ENCODE peak calls at places on chromosomes 4 and X, in six cellular contexts. One of them, this sample, is unnamed.

GRCh38 chr4:78735697-78736096 is 40.5 kb upstream of the BMP2K start:
- DNase-seq in endodermal cell: no peak
- DNase-seq in endothelial cell: no peak
- DNase-seq in GM23338: no peak
- DNase-seq in lung: no peak
- DNase-seq in kidney: no peak
- DNase-seq in this sample: no peak

GRCh38 chrX:131812847-131813825 is 210.0 kb upstream of the STK26 start:
- DNase-seq in kidney: peak
- DNase-seq in endodermal cell: no peak
- DNase-seq in GM23338: no peak
- DNase-seq in lung: peak
- DNase-seq in endothelial cell: no peak
- DNase-seq in this sample: peak

GRCh38 chrX:16851421-16851820 is 18.7 kb downstream of the RBBP7 start:
- DNase-seq in lung: no peak
- DNase-seq in endothelial cell: no peak
- DNase-seq in kidney: no peak
- DNase-seq in endodermal cell: no peak
- DNase-seq in GM23338: no peak
- DNase-seq in this sample: no peak

GRCh38 chr4:186190456-186191265 is 706 bp upstream of the CYP4V2 start:
- DNase-seq in GM23338: peak
- DNase-seq in kidney: peak
- DNase-seq in endothelial cell: peak
- DNase-seq in lung: no peak
- DNase-seq in endodermal cell: no peak
- DNase-seq in this sample: peak

GRCh38 chr4:21792736-21793135 is 155.8 kb downstream of the KCNIP4 start:
- DNase-seq in endothelial cell: no peak
- DNase-seq in kidney: no peak
- DNase-seq in lung: no peak
- DNase-seq in endodermal cell: no peak
- DNase-seq in GM23338: no peak
- DNase-seq in this sample: no peak

GRCh38 chr4:40547446-40548132 is 82.1 kb downstream of the RBM47 start:
- DNase-seq in GM23338: no peak
- DNase-seq in kidney: no peak
- DNase-seq in endodermal cell: no peak
- DNase-seq in endothelial cell: no peak
- DNase-seq in lung: no peak
- DNase-seq in this sample: no peak

GRCh38 chr4:111064342-111064993 is 441.6 kb upstream of the PITX2 start:
- DNase-seq in endothelial cell: no peak
- DNase-seq in kidney: no peak
- DNase-seq in GM23338: peak
- DNase-seq in endodermal cell: peak
- DNase-seq in lung: no peak
- DNase-seq in this sample: no peak

GRCh38 chr4:16757080-16757521 is 141.3 kb downstream of the LDB2 start:
- DNase-seq in lung: no peak
- DNase-seq in endothelial cell: no peak
- DNase-seq in GM23338: no peak
- DNase-seq in kidney: no peak
- DNase-seq in endodermal cell: no peak
- DNase-seq in this sample: no peak

GRCh38 chrX:107442914-107443527 is 6.4 kb upstream of the FRMPD3 start:
- DNase-seq in endothelial cell: no peak
- DNase-seq in lung: no peak
- DNase-seq in kidney: no peak
- DNase-seq in GM23338: no peak
- DNase-seq in endodermal cell: peak
- DNase-seq in this sample: no peak

GRCh38 chrX:107710617-107711391 is 64.8 kb downstream of the TSC22D3 start:
- DNase-seq in GM23338: peak
- DNase-seq in lung: peak
- DNase-seq in endodermal cell: peak
- DNase-seq in kidney: no peak
- DNase-seq in endothelial cell: no peak
- DNase-seq in this sample: peak

GRCh38 chr4:2924286-2924685 is 38.9 kb downstream of the NOP14 start:
- DNase-seq in endodermal cell: no peak
- DNase-seq in lung: no peak
- DNase-seq in kidney: peak
- DNase-seq in GM23338: no peak
- DNase-seq in endothelial cell: no peak
- DNase-seq in this sample: no peak

GRCh38 chr4:147899512-147899911 is 167.6 kb downstream of the ARHGAP10 start:
- DNase-seq in endodermal cell: no peak
- DNase-seq in lung: no peak
- DNase-seq in endothelial cell: no peak
- DNase-seq in kidney: no peak
- DNase-seq in GM23338: no peak
- DNase-seq in this sample: no peak

GRCh38 chr4:16995451-16995850 is 97.0 kb upstream of the LDB2 start:
- DNase-seq in lung: no peak
- DNase-seq in GM23338: peak
- DNase-seq in kidney: no peak
- DNase-seq in endodermal cell: peak
- DNase-seq in endothelial cell: no peak
- DNase-seq in this sample: no peak

GRCh38 chr4:100106982-100107381 is 83.3 kb downstream of the DDIT4L start:
- DNase-seq in endothelial cell: no peak
- DNase-seq in kidney: no peak
- DNase-seq in lung: no peak
- DNase-seq in GM23338: no peak
- DNase-seq in endodermal cell: no peak
- DNase-seq in this sample: peak

GRCh38 chr4:185782523-185782922 is 29.5 kb downstream of the SORBS2 start:
- DNase-seq in kidney: no peak
- DNase-seq in lung: no peak
- DNase-seq in GM23338: no peak
- DNase-seq in endothelial cell: no peak
- DNase-seq in endodermal cell: no peak
- DNase-seq in this sample: no peak

GRCh38 chr4:144969793-144970192 is 128.2 kb downstream of the ANAPC10 start:
- DNase-seq in lung: no peak
- DNase-seq in endothelial cell: no peak
- DNase-seq in GM23338: no peak
- DNase-seq in endodermal cell: no peak
- DNase-seq in kidney: no peak
- DNase-seq in this sample: no peak

GRCh38 chr4:44583393-44583792 is 68.0 kb downstream of the YIPF7 start:
- DNase-seq in endothelial cell: peak
- DNase-seq in kidney: no peak
- DNase-seq in GM23338: peak
- DNase-seq in lung: no peak
- DNase-seq in endodermal cell: peak
- DNase-seq in this sample: no peak

GRCh38 chr4:123832173-123833026 is 435.8 kb downstream of the SPRY1 start:
- DNase-seq in endothelial cell: no peak
- DNase-seq in kidney: no peak
- DNase-seq in GM23338: no peak
- DNase-seq in lung: peak
- DNase-seq in endodermal cell: no peak
- DNase-seq in this sample: no peak

GRCh38 chrX:48834383-48834709 is 1.1 kb downstream of the PCSK1N start:
- DNase-seq in GM23338: no peak
- DNase-seq in endodermal cell: no peak
- DNase-seq in kidney: no peak
- DNase-seq in endothelial cell: no peak
- DNase-seq in lung: no peak
- DNase-seq in this sample: peak

GRCh38 chr4:173181769-173182374 is 13.3 kb downstream of the GALNT7 start:
- DNase-seq in endodermal cell: no peak
- DNase-seq in kidney: no peak
- DNase-seq in lung: no peak
- DNase-seq in GM23338: no peak
- DNase-seq in endothelial cell: no peak
- DNase-seq in this sample: no peak

GRCh38 chrX:150766351-150767044 is 73.3 kb downstream of the MTMR1 start:
- DNase-seq in lung: no peak
- DNase-seq in endothelial cell: no peak
- DNase-seq in endodermal cell: peak
- DNase-seq in kidney: no peak
- DNase-seq in GM23338: peak
- DNase-seq in this sample: no peak

DNA sequence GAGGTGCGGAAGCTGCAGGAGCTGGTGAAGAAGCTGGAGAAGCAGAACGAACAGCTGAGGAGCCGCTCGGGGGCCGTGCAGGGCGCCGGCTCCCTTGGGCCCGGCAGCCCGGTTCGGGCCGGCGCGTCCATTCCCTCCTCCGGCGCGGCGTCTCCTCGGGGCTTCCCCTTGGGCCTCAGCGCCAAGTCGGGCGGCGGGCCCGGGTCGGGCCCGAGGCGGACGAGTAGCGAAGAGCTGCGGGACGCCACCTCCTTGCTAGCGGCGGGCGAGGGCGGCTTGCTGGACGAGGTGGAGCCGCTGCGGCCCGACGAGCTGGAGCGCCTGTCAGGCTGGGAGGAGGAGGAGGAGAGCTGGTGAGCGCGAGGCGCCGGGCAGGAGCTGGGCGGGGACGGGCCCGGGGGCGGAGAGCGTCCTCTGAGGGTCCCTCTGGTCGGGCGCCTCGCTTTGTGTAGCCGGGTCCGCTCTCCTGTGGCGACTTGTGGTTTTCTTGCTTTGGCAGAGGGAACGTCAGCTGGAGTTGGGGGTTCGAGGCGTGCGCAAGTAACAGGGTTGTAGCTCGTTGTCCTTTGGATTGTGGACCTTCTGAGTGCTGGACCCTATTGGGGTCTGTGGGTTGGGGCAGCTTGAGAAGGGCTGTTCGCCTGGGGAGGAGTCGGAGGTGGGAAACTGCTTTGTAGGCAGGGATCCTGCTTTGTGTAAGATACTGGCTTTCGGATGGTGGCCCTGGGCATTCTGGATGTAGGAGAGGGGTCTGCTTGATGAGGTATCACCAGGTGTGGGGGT is 638 bp downstream of the SLAIN2 start:
- DNase-seq in endothelial cell: peak
- DNase-seq in kidney: peak
- DNase-seq in GM23338: peak
- DNase-seq in lung: peak
- DNase-seq in endodermal cell: peak
- DNase-seq in this sample: peak
- TF ChIP-seq CTCF in endothelial cell: no peak
- TF ChIP-seq CTCF in kidney: no peak
- TF ChIP-seq CTCF in GM23338: no peak
- TF ChIP-seq CTCF in lung: no peak
- TF ChIP-seq CTCF in endodermal cell: no peak
- TF ChIP-seq CTCF in this sample: peak

GRCh38 chr4:20253272-20253798 is 1.6 kb downstream of the SLIT2 start:
- DNase-seq in endodermal cell: peak
- DNase-seq in lung: no peak
- DNase-seq in endothelial cell: no peak
- DNase-seq in kidney: peak
- DNase-seq in GM23338: peak
- DNase-seq in this sample: no peak

GRCh38 chr4:20251061-20251795 is 477 bp upstream of the SLIT2 start:
- DNase-seq in endodermal cell: no peak
- DNase-seq in GM23338: no peak
- DNase-seq in lung: no peak
- DNase-seq in kidney: no peak
- DNase-seq in endothelial cell: no peak
- DNase-seq in this sample: no peak

GRCh38 chr4:20252656-20253271 is 1.1 kb downstream of the SLIT2 start:
- DNase-seq in endothelial cell: peak
- DNase-seq in kidney: peak
- DNase-seq in endodermal cell: peak
- DNase-seq in lung: peak
- DNase-seq in GM23338: peak
- DNase-seq in this sample: no peak

GRCh38 chr4:20253799-20254409 is 2.2 kb downstream of the SLIT2 start:
- DNase-seq in endodermal cell: peak
- DNase-seq in endothelial cell: peak
- DNase-seq in GM23338: peak
- DNase-seq in lung: no peak
- DNase-seq in kidney: peak
- DNase-seq in this sample: no peak

GRCh38 chr4:20251796-20252655 is at the start of gene SLIT2:
- DNase-seq in endothelial cell: peak
- DNase-seq in kidney: peak
- DNase-seq in endodermal cell: peak
- DNase-seq in lung: peak
- DNase-seq in GM23338: peak
- DNase-seq in this sample: peak
- TF ChIP-seq CTCF in endothelial cell: peak
- TF ChIP-seq CTCF in kidney: no peak
- TF ChIP-seq CTCF in endodermal cell: no peak
- TF ChIP-seq CTCF in lung: no peak
- TF ChIP-seq CTCF in GM23338: no peak
- TF ChIP-seq CTCF in this sample: no peak

DNA sequence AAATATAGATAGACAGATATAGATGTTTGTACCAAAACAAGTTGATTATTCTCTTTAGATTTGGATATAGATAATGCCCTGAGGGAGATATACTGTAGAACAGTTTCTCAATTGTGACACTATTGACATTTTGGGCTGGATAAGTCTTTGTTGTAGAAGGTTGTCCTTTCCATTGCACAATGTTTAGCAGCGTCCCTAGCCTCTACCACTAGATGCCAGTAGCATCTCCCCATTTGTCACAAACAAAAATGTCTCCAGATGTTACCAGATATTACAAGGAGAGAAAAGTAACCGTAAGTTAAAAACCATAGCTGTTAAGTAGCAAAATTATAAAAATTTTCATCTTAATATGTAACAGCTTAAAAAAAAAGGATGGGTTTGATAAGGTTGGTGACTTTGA is 2595.3 kb downstream of the ARAP2 start:
- DNase-seq in GM23338: peak
- DNase-seq in endothelial cell: peak
- DNase-seq in lung: no peak
- DNase-seq in kidney: no peak
- DNase-seq in endodermal cell: peak
- DNase-seq in this sample: no peak
- TF ChIP-seq CTCF in GM23338: peak
- TF ChIP-seq CTCF in endothelial cell: peak
- TF ChIP-seq CTCF in lung: no peak
- TF ChIP-seq CTCF in kidney: no peak
- TF ChIP-seq CTCF in endodermal cell: peak
- TF ChIP-seq CTCF in this sample: no peak

GRCh38 chr4:162943263-162943662 is 223.4 kb downstream of the NAF1 start:
- DNase-seq in lung: no peak
- DNase-seq in GM23338: peak
- DNase-seq in endothelial cell: no peak
- DNase-seq in kidney: no peak
- DNase-seq in endodermal cell: no peak
- DNase-seq in this sample: no peak
- TF ChIP-seq CTCF in lung: no peak
- TF ChIP-seq CTCF in GM23338: peak
- TF ChIP-seq CTCF in endothelial cell: peak
- TF ChIP-seq CTCF in kidney: no peak
- TF ChIP-seq CTCF in endodermal cell: peak
- TF ChIP-seq CTCF in this sample: no peak

This sample was measured in activated CD8-positive, alpha-beta T cell treated with anti-CD3 and anti-CD28 coated beads for 36 hours.